ENCODE peak calls at places on chromosomes 13 and 19, in seven cellular contexts. One of them, this sample, is unnamed.

GRCh38 chr19:12757544-12758274 is 6.1 kb downstream of the BEST2 start:
- DNase-seq in GM12891: peak
- DNase-seq in mesenteric fat pad: peak
- DNase-seq in OCI-LY7: peak
- DNase-seq in breast epithelium: no peak
- DNase-seq in CD4-positive, alpha-beta T cell: no peak
- DNase-seq in nephron progenitor cell: peak
- DNase-seq in this sample: peak

GRCh38 chr19:29285878-29286277 is 72.9 kb upstream of the UQCRFS1 start:
- DNase-seq in breast epithelium: no peak
- DNase-seq in nephron progenitor cell: peak
- DNase-seq in GM12891: no peak
- DNase-seq in mesenteric fat pad: peak
- DNase-seq in OCI-LY7: no peak
- DNase-seq in CD4-positive, alpha-beta T cell: no peak
- DNase-seq in this sample: no peak

GRCh38 chr19:40519352-40520322 is 52.8 kb downstream of the SPTBN4 start:
- DNase-seq in breast epithelium: no peak
- DNase-seq in nephron progenitor cell: peak
- DNase-seq in OCI-LY7: no peak
- DNase-seq in CD4-positive, alpha-beta T cell: no peak
- DNase-seq in GM12891: no peak
- DNase-seq in mesenteric fat pad: no peak
- DNase-seq in this sample: no peak

GRCh38 chr19:18659281-18660050 is 22.6 kb downstream of the KLHL26 start:
- DNase-seq in breast epithelium: no peak
- DNase-seq in mesenteric fat pad: no peak
- DNase-seq in GM12891: peak
- DNase-seq in CD4-positive, alpha-beta T cell: no peak
- DNase-seq in nephron progenitor cell: no peak
- DNase-seq in OCI-LY7: no peak
- DNase-seq in this sample: no peak

GRCh38 chr19:20359933-20360720 is 193.1 kb downstream of the ZNF486 start:
- DNase-seq in nephron progenitor cell: no peak
- DNase-seq in mesenteric fat pad: no peak
- DNase-seq in breast epithelium: no peak
- DNase-seq in GM12891: no peak
- DNase-seq in CD4-positive, alpha-beta T cell: no peak
- DNase-seq in OCI-LY7: peak
- DNase-seq in this sample: no peak

GRCh38 chr19:47331931-47332547 is at the start of gene C5AR2:
- DNase-seq in breast epithelium: no peak
- DNase-seq in GM12891: no peak
- DNase-seq in mesenteric fat pad: peak
- DNase-seq in CD4-positive, alpha-beta T cell: no peak
- DNase-seq in nephron progenitor cell: no peak
- DNase-seq in OCI-LY7: no peak
- DNase-seq in this sample: no peak

GRCh38 chr13:39051157-39051556 is 12.9 kb downstream of the NHLRC3 start:
- DNase-seq in OCI-LY7: peak
- DNase-seq in breast epithelium: no peak
- DNase-seq in nephron progenitor cell: no peak
- DNase-seq in CD4-positive, alpha-beta T cell: no peak
- DNase-seq in mesenteric fat pad: no peak
- DNase-seq in GM12891: no peak
- DNase-seq in this sample: no peak

GRCh38 chr19:43524922-43525835 is 1.8 kb downstream of the ETHE1 start:
- DNase-seq in nephron progenitor cell: peak
- DNase-seq in GM12891: no peak
- DNase-seq in OCI-LY7: no peak
- DNase-seq in CD4-positive, alpha-beta T cell: no peak
- DNase-seq in breast epithelium: peak
- DNase-seq in mesenteric fat pad: no peak
- DNase-seq in this sample: no peak

GRCh38 chr13:113144255-113144629 is 14.2 kb upstream of the PROZ start:
- DNase-seq in OCI-LY7: no peak
- DNase-seq in GM12891: no peak
- DNase-seq in breast epithelium: no peak
- DNase-seq in nephron progenitor cell: no peak
- DNase-seq in mesenteric fat pad: peak
- DNase-seq in CD4-positive, alpha-beta T cell: no peak
- DNase-seq in this sample: peak

GRCh38 chr19:50280983-50281382 is 48.2 kb downstream of the KCNC3 start:
- DNase-seq in mesenteric fat pad: no peak
- DNase-seq in nephron progenitor cell: no peak
- DNase-seq in OCI-LY7: no peak
- DNase-seq in CD4-positive, alpha-beta T cell: no peak
- DNase-seq in GM12891: no peak
- DNase-seq in breast epithelium: no peak
- DNase-seq in this sample: no peak

GRCh38 chr13:83216521-83217245 is 665.6 kb downstream of the SLITRK1 start:
- DNase-seq in OCI-LY7: no peak
- DNase-seq in GM12891: no peak
- DNase-seq in breast epithelium: no peak
- DNase-seq in CD4-positive, alpha-beta T cell: no peak
- DNase-seq in mesenteric fat pad: no peak
- DNase-seq in nephron progenitor cell: no peak
- DNase-seq in this sample: no peak

GRCh38 chr13:71672527-71672926 is 194.5 kb downstream of the DACH1 start:
- DNase-seq in mesenteric fat pad: no peak
- DNase-seq in breast epithelium: no peak
- DNase-seq in CD4-positive, alpha-beta T cell: no peak
- DNase-seq in nephron progenitor cell: no peak
- DNase-seq in GM12891: no peak
- DNase-seq in OCI-LY7: no peak
- DNase-seq in this sample: no peak

GRCh38 chr19:17200408-17201079 is 14.6 kb upstream of the USE1 start:
- DNase-seq in mesenteric fat pad: no peak
- DNase-seq in GM12891: no peak
- DNase-seq in nephron progenitor cell: no peak
- DNase-seq in breast epithelium: no peak
- DNase-seq in OCI-LY7: no peak
- DNase-seq in CD4-positive, alpha-beta T cell: no peak
- DNase-seq in this sample: no peak

GRCh38 chr13:41289463-41289881 is 21.6 kb upstream of the NAA16 start:
- DNase-seq in breast epithelium: no peak
- DNase-seq in nephron progenitor cell: no peak
- DNase-seq in mesenteric fat pad: no peak
- DNase-seq in GM12891: no peak
- DNase-seq in OCI-LY7: no peak
- DNase-seq in CD4-positive, alpha-beta T cell: no peak
- DNase-seq in this sample: no peak

GRCh38 chr13:67230774-67231480 is 791 bp upstream of the PCDH9 start:
- DNase-seq in GM12891: no peak
- DNase-seq in CD4-positive, alpha-beta T cell: no peak
- DNase-seq in mesenteric fat pad: peak
- DNase-seq in nephron progenitor cell: peak
- DNase-seq in breast epithelium: peak
- DNase-seq in OCI-LY7: peak
- DNase-seq in this sample: peak